ENCODE peak calls at places on chromosomes 6 and 20, in eight cellular contexts. O is Karpas-422, P is SK-N-SH, R is IMR-90, X is PC-3, N is neural progenitor cell, C is hepatocyte, K is GM12878. B is an unnamed sample.
A peak's percentile ranks its signal among the peaks of the same experiment; 100 is the strongest.

GRCh38 chr20:5279661-5280060 is 37.1 kb downstream of the PROKR2 start:
- DNase-seq in P (no peak), K (no peak), R (no peak), C (no peak), N (no peak), X (no peak), O (no peak), B (no peak)

GRCh38 chr6:153553627-153554026 is 422.5 kb upstream of the RGS17 start:
- DNase-seq in O (peak; percentile 50), X (peak; percentile 48), P (no peak), K (no peak), C (peak; percentile 23), R (no peak), N (peak; percentile 72), B (peak; percentile 89)

GRCh38 chr6:30806581-30807183 is 62.3 kb upstream of the IER3 start:
- DNase-seq in O (no peak), X (peak; percentile 28), N (no peak), K (no peak), C (no peak), P (no peak), R (no peak), B (no peak)

GRCh38 chr6:159095561-159096095 is 50.8 kb upstream of the TAGAP start:
- DNase-seq in N (no peak), O (no peak), R (no peak), P (no peak), X (no peak), C (no peak), K (no peak), B (no peak)

GRCh38 chr20:36848078-36848660 is 27.8 kb upstream of the TLDC2 start:
- DNase-seq in P (no peak), O (no peak), N (no peak), C (peak; percentile 58), R (peak; percentile 97), K (no peak), X (no peak), B (no peak)

GRCh38 chr20:22561965-22562581 is 22.3 kb downstream of the FOXA2 start:
- DNase-seq in O (no peak), P (no peak), N (peak; percentile 52), K (no peak), C (no peak), R (no peak), X (no peak), B (no peak)

GRCh38 chr6:106159531-106159940 is 73.4 kb downstream of the PRDM1 start:
- DNase-seq in K (no peak), R (peak; percentile 93), P (no peak), O (no peak), N (no peak), C (no peak), X (peak; percentile 80), B (no peak)

GRCh38 chr6:90483116-90483839 is 103.6 kb downstream of the MAP3K7 start:
- DNase-seq in R (peak; percentile 49), X (peak; percentile 51), C (no peak), P (no peak), K (no peak), O (no peak), N (no peak), B (no peak)

GRCh38 chr6:41200296-41200900 is 551 bp downstream of the TREML2 start:
- DNase-seq in K (peak; percentile 58), O (no peak), C (no peak), N (no peak), R (no peak), P (no peak), X (no peak), B (peak; percentile 35)

GRCh38 chr6:5457036-5457435 is 195.7 kb downstream of the FARS2 start:
- DNase-seq in O (no peak), N (no peak), P (no peak), K (no peak), R (peak; percentile 18), X (peak; percentile 96), C (no peak), B (no peak)

GRCh38 chr6:134816300-134816699 is 133.6 kb downstream of the ALDH8A1 start:
- DNase-seq in X (no peak), N (no peak), O (no peak), C (no peak), P (no peak), R (no peak), K (no peak), B (no peak)

GRCh38 chr20:61287583-61287982 is 35.5 kb downstream of the CDH4 start:
- DNase-seq in X (no peak), K (no peak), N (no peak), P (no peak), C (no peak), O (no peak), R (no peak), B (no peak)

GRCh38 chr6:24323632-24324337 is 34.1 kb downstream of the DCDC2 start:
- DNase-seq in P (no peak), C (no peak), K (no peak), N (peak; percentile 60), X (peak; percentile 59), R (no peak), O (no peak), B (no peak)

GRCh38 chr20:61938839-61939690 is 126.6 kb downstream of the TAF4 start:
- DNase-seq in X (no peak), P (no peak), R (no peak), N (no peak), K (no peak), O (no peak), C (no peak), B (no peak)

GRCh38 chr6:127515794-127516675 is 3.1 kb downstream of the MTCL3 start:
- DNase-seq in R (peak; percentile 55), N (peak; percentile 87), X (peak; percentile 32), O (peak; percentile 84), C (peak; percentile 73), K (no peak), P (peak; percentile 92), B (peak; percentile 74)

GRCh38 chr6:24744911-24745310 is 26.0 kb upstream of the C6orf62 start:
- DNase-seq in R (no peak), C (no peak), O (no peak), X (no peak), K (no peak), P (no peak), N (no peak), B (no peak)

GRCh38 chr6:148693882-148694484 is 52.8 kb upstream of the UST start:
- DNase-seq in R (no peak), N (no peak), P (no peak), O (peak; percentile 46), X (no peak), K (no peak), C (no peak), B (no peak)

GRCh38 chr20:2244993-2245392 is 50.8 kb upstream of the TGM3 start:
- DNase-seq in K (no peak), N (peak; percentile 41), R (no peak), O (no peak), C (no peak), X (no peak), P (peak; percentile 19), B (peak; percentile 35)

GRCh38 chr6:41967312-41968287 is 26.0 kb upstream of the CCND3 start:
- DNase-seq in C (no peak), P (no peak), X (peak; percentile 60), R (peak; percentile 30), K (no peak), N (no peak), O (no peak), B (peak; percentile 38)

GRCh38 chr20:25237610-25238318 is 10.1 kb upstream of the PYGB start:
- DNase-seq in K (no peak), N (no peak), X (peak; percentile 100), C (peak; percentile 77), O (no peak), P (no peak), R (peak; percentile 100), B (no peak)

GRCh38 chr6:66662721-66663120 is 955.7 kb upstream of the EYS start:
- DNase-seq in N (peak; percentile 77), X (no peak), K (no peak), R (no peak), P (no peak), C (no peak), O (no peak), B (peak; percentile 11)
- H2AFZ ChIP-seq in N (no peak overlapping the region), X (no peak overlapping the region), K (no peak overlapping the region), R (no peak overlapping the region), P (no peak overlapping the region), C (no peak overlapping the region), O (no peak overlapping the region), B (peak overlapping the region; percentile 25)

DNA sequence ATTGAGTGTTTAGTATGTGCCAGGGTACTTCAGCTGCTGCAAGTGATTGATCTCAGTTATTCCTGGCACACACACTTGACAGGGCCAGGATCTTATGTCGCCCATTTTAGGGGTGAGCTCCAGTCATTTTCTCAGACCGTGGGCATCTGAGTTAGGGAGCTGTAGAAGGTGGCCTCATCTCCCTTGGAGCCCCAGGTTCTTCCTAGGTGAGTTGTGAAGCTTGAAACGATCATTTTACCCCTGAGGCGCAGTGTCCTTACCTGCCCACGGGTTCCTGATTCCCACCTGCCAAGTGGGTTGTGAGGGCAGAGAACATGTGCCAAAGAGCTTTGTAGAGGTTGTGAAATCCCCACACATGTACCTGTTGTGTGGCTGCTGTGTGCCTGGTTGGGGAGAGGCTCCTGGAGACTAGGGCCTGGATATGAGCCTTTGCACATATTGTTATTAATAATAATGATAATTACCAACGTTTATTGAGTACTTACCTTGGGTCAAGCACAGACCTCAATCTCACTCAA is 465 bp upstream of the KCNS1 start:
- DNase-seq in O (no peak), N (no peak), C (no peak), K (no peak), P (no peak), R (no peak), X (no peak), B (no peak)
- H2AFZ ChIP-seq in O (no peak overlapping the region), N (peak overlapping the region; percentile 67), C (peak overlapping the region; percentile 45), K (no peak overlapping the region), P (no peak overlapping the region), R (peak overlapping the region; percentile 67), X (no peak overlapping the region), B (peak overlapping the region; percentile 99)

GRCh38 chr20:309306-309840 is 12.0 kb downstream of the ZCCHC3 start:
- DNase-seq in P (peak; percentile 34), O (peak; percentile 40), X (no peak), K (no peak), R (peak; percentile 29), N (no peak), C (peak; percentile 45), B (no peak)
- H2AFZ ChIP-seq in P (peak overlapping the region; percentile 86), O (no peak overlapping the region), X (no peak overlapping the region), K (peak overlapping the region; percentile 88), R (peak overlapping the region; percentile 85), N (no peak overlapping the region), C (peak overlapping the region; percentile 33), B (peak overlapping the region; percentile 29)

DNA sequence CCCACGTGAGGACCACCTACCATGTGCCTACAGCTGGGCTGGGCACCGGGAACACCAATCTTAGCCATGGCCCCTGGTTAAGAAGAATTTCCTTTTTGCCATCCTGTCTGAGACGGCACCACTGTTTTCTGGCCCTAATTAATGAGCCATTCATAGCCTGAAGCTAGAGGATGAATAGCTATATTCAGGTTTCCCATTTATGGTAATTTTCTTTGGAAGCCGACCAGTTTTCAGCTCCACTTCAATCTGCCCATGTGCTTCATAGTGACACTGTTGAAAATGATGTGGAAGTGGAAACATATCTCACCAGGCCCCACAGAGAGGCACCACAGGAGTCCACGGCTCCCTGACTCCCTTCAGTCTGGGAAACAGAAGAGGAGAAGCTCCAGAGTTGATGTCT is 22.5 kb upstream of the ULBP3 start:
- DNase-seq in O (no peak), P (no peak), R (no peak), X (no peak), C (no peak), K (no peak), N (no peak), B (no peak)
- H2AFZ ChIP-seq in O (no peak overlapping the region), P (no peak overlapping the region), R (no peak overlapping the region), X (no peak overlapping the region), C (no peak overlapping the region), K (no peak overlapping the region), N (no peak overlapping the region), B (no peak overlapping the region)

B was measured in GM23338.